ENCODE peak calls at places on chromosomes 1 and 21, in nine cellular contexts. G, H, T, Y, F, K, D, Q and C are unnamed samples.

GRCh38 chr1:22963044-22963677 is 9.5 kb downstream of the LACTBL1 start:
- DNase-seq in Q (no peak), F (no peak), K (no peak), D (no peak), T (no peak), Y (no peak), H (no peak), G (no peak), C (no peak)

GRCh38 chr1:44154049-44154448 is 12.6 kb upstream of the KLF18 start:
- DNase-seq in F (no peak), T (no peak), H (no peak), G (no peak), Q (peak; percentile 26), Y (no peak), K (no peak), D (peak; percentile 41), C (no peak)

GRCh38 chr21:41363370-41364270 is 1.8 kb downstream of the MX2 start:
- DNase-seq in H (peak; percentile 52), T (no peak), Q (no peak), D (no peak), G (no peak), F (no peak), Y (no peak), K (no peak), C (no peak)

GRCh38 chr1:8116892-8117262 is 90.8 kb upstream of the ERRFI1 start:
- DNase-seq in F (no peak), Q (peak; percentile 90), G (peak; percentile 66), Y (no peak), T (peak; percentile 84), K (no peak), D (peak; percentile 69), H (peak; percentile 90), C (no peak)

GRCh38 chr1:89989791-89990190 is 5.1 kb upstream of the ZNF326 start:
- DNase-seq in Y (no peak), G (no peak), T (no peak), D (no peak), K (no peak), H (no peak), Q (no peak), F (peak; percentile 60), C (no peak)

GRCh38 chr1:78274814-78275213 is 216.0 kb upstream of the PTGFR start:
- DNase-seq in G (peak; percentile 66), F (peak; percentile 36), Y (no peak), T (no peak), K (no peak), H (no peak), Q (peak; percentile 89), D (peak; percentile 81), C (no peak)

GRCh38 chr1:159854693-159855192 is 7.7 kb downstream of the VSIG8 start:
- DNase-seq in K (peak; percentile 78), G (peak; percentile 87), T (peak; percentile 95), Y (peak; percentile 49), H (peak; percentile 89), D (peak; percentile 85), F (no peak), Q (peak; percentile 89), C (peak; percentile 46)

GRCh38 chr1:243549791-243550190 is 293.9 kb downstream of the SDCCAG8 start:
- DNase-seq in F (no peak), H (no peak), Q (no peak), K (no peak), G (no peak), Y (no peak), D (no peak), T (no peak), C (no peak)

GRCh38 chr1:54377040-54377691 is 29.0 kb downstream of the SSBP3 start:
- DNase-seq in D (peak; percentile 29), F (no peak), G (peak; percentile 19), K (no peak), T (no peak), Q (peak; percentile 64), H (no peak), Y (no peak), C (no peak)

GRCh38 chr21:40115775-40116174 is 248.5 kb downstream of the PCP4 start:
- DNase-seq in H (no peak), K (no peak), G (no peak), Y (no peak), F (no peak), D (no peak), Q (no peak), T (no peak), C (no peak)

GRCh38 chr1:215018555-215018954 is 64.0 kb upstream of the KCNK2 start:
- DNase-seq in F (no peak), Y (no peak), D (peak; percentile 57), G (peak; percentile 11), H (no peak), Q (peak; percentile 95), T (no peak), K (no peak), C (no peak)